ENCODE peak calls at places on chromosomes 1 and 21, in four cellular contexts. X is neural progenitor cell, E is PC-3, Q is K562. V is an unnamed sample. For H3K36me3, the result is how much of the 10 kb centered on the place peaks cover.

GRCh38 chr1:59238993-59239392 is 57.9 kb upstream of the FGGY start:
- DNase-seq in X (no peak), E (no peak), Q (no peak), V (no peak)

GRCh38 chr1:40650075-40650474 is 15.4 kb downstream of the RIMS3 start:
- DNase-seq in X (peak), E (no peak), Q (peak), V (peak)

GRCh38 chr1:32773764-32774463 is 43.2 kb downstream of the YARS1 start:
- DNase-seq in X (no peak), E (no peak), Q (no peak), V (no peak)

GRCh38 chr21:14452031-14452778 is 69.3 kb upstream of the HSPA13 start:
- DNase-seq in X (no peak), E (no peak), Q (peak), V (no peak)

GRCh38 chr1:195082183-195082582 is 1526.1 kb downstream of the KCNT2 start:
- DNase-seq in X (no peak), E (peak), Q (no peak), V (no peak)

GRCh38 chr1:161954050-161954449 is 69.6 kb downstream of the OLFML2B start:
- DNase-seq in X (no peak), E (no peak), Q (no peak), V (no peak)

GRCh38 chr1:108749081-108749480 is 2.6 kb downstream of the STXBP3 start:
- DNase-seq in X (no peak), E (no peak), Q (no peak), V (no peak)

GRCh38 chr1:84298688-84299535 is 2.6 kb upstream of the SAMD13 start:
- DNase-seq in X (peak), E (peak), Q (peak), V (peak)

GRCh38 chr1:208047476-208047934 is 136.6 kb upstream of the CD34 start:
- DNase-seq in X (no peak), E (no peak), Q (no peak), V (no peak)

GRCh38 chr1:180527270-180527669 is 24.9 kb upstream of the ACBD6 start:
- DNase-seq in X (no peak), E (peak), Q (peak), V (no peak)

GRCh38 chr1:88683516-88683847 is 591 bp upstream of the PKN2 start:
- DNase-seq in X (no peak), E (peak), Q (peak), V (peak)

GRCh38 chr21:41816583-41817165 is 49.8 kb upstream of the RIPK4 start:
- DNase-seq in X (peak), E (peak), Q (peak), V (peak)

GRCh38 chr1:109815809-109816791 is 52.4 kb upstream of the EPS8L3 start:
- DNase-seq in X (no peak), E (no peak), Q (no peak), V (no peak)

GRCh38 chr1:245754463-245754961 is 599.7 kb downstream of the KIF26B start:
- DNase-seq in X (no peak), E (no peak), Q (no peak), V (peak)

GRCh38 chr21:26136686-26137085 is 33.9 kb downstream of the APP start:
- DNase-seq in X (no peak), E (no peak), Q (no peak), V (no peak)

GRCh38 chr21:15932681-15933200 is 203.0 kb downstream of the USP25 start:
- DNase-seq in X (no peak), E (no peak), Q (no peak), V (no peak)

GRCh38 chr1:4691766-4692405 is 37.5 kb downstream of the AJAP1 start:
- DNase-seq in X (no peak), E (no peak), Q (no peak), V (no peak)

GRCh38 chr1:5235355-5235899 is 581.0 kb downstream of the AJAP1 start:
- DNase-seq in X (no peak), E (no peak), Q (no peak), V (no peak)

DNA sequence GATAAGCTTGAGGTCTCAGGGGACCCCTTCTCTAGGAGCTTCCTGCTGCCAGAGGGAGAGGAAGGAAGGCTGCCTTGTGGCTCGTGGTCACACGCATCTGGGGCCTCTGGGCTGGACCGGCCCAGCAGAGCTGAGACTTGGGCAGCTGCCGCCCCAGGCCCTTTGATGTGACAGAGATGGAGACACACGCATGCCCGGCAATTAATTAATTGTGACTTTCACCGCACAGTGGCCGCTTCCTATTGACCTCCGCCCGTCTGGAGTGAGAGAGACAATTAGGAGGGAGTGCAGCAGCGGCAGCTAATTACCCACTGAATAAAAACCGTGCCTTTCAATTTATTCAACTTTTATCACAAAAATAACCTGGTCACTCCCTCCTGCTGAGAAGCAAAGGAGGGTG is 16.6 kb upstream of the C1QA start:
- DNase-seq in X (no peak), E (no peak), Q (no peak), V (no peak)
- TF ChIP-seq EZH2 in X (no peak), E (no peak), Q (no peak), V (no peak)

GRCh38 chr1:53584446-53585102 is 125.4 kb downstream of the DMRTB1 start:
- DNase-seq in X (no peak), E (no peak), Q (no peak), V (no peak)
- H3K36me3 ChIP-seq in X (under half), E (under half), Q (under half), V (under half)

GRCh38 chr1:218874801-218875400 is 298.8 kb upstream of the LYPLAL1 start:
- DNase-seq in X (no peak), E (peak), Q (no peak), V (no peak)
- H3K27ac ChIP-seq in X (no peak), E (peak), Q (no peak), V (no peak)

GRCh38 chr1:217078010-217078704 is 354.9 kb upstream of the ESRRG start:
- DNase-seq in X (peak), E (peak), Q (no peak), V (peak)
- TF ChIP-seq EZH2 in X (no peak), E (no peak), Q (no peak), V (no peak)

DNA sequence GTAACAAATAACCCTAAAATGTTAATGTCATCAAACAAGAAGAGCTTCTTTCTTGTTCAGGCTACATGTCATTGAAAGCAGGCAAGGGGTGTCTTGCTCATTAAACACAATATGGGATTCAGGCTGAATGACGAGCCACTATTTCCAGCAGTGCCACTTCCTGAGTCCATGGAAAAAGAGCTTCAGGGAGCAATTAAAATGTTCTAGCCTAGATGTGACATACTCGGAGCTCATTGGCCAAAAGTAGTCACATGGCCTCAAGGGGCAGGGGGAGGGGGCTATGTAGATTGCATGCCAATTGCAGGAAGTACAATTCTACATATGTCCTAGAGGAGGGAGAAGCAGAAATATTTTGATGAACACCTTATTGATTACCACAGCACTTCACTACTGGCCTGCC is 685.3 kb upstream of the ADGRL2 start:
- DNase-seq in X (no peak), E (no peak), Q (no peak), V (peak)
- H3K36me3 ChIP-seq in X (under half), E (under half), Q (under half), V (under half)

GRCh38 chr1:8782955-8783354 is 34.5 kb downstream of the RERE start:
- DNase-seq in X (no peak), E (no peak), Q (no peak), V (no peak)

GRCh38 chr1:8777867-8778266 is 39.6 kb downstream of the RERE start:
- DNase-seq in X (no peak), E (peak), Q (no peak), V (no peak)

GRCh38 chr1:8787218-8787617 is 30.2 kb downstream of the RERE start:
- DNase-seq in X (no peak), E (peak), Q (no peak), V (no peak)

GRCh38 chr1:8780405-8780804 is 37.0 kb downstream of the RERE start:
- DNase-seq in X (no peak), E (no peak), Q (no peak), V (no peak)

DNA sequence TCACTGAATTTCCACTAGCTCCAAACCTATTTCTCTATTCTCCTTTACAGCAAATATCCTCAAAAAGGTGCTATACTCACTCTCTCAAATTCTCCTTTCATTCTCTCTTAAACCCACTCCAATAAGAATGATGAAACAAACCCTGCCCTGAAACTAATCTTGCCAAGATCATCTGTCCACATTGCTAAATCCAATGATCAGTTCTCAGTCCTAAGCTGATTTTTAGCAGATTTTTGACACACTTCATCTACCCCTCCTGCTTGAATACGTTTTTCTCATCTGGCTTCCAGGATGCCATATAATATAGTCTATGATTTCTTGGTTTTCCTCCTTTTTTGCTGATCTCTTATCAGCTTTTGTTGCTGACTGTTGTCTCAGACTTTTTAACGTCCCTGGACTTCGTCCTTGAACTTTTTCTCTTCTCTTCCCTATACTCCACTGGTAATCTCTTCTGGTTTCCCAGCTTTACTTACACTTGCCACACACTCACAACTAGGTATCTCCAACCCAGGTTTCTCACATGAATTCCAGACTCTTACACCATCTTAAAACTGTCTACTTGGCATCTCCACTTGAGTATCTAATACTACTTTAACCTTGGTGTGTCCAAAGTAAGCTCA is 35.3 kb downstream of the RERE start:
- DNase-seq in X (no peak), E (no peak), Q (no peak), V (no peak)
- H3K27ac ChIP-seq in X (no peak), E (no peak), Q (no peak), V (no peak)

V was measured in GM23338.